ENCODE peak calls at places on chromosomes 1 and 21, in ten cellular contexts. S is IMR-90; P is right lobe of liver; O is SK-N-SH; D is heart right ventricle; Z is CD4-positive, alpha-beta T cell; J is lower lobe of right lung; B is mammary epithelial cell; Q is fibroblast of lung; C is HL-60. K is an unnamed sample.

GRCh38 chr1:35319988-35320713 is 51.6 kb downstream of the ZMYM4 start:
- DNase-seq in S (peak), P (no peak), O (no peak), D (peak), Z (no peak), J (no peak), B (peak), Q (peak), C (no peak), K (no peak)

GRCh38 chr1:200306954-200307754 is 102.7 kb downstream of the ZNF281 start:
- DNase-seq in S (peak), P (no peak), O (peak), D (peak), Z (peak), J (no peak), B (no peak), Q (no peak), C (no peak), K (peak)

GRCh38 chr1:116826818-116827606 is 72.8 kb downstream of the CD2 start:
- DNase-seq in S (peak), P (no peak), O (no peak), D (no peak), Z (peak), J (no peak), B (peak), Q (peak), C (peak), K (no peak)

GRCh38 chr1:233790662-233791371 is 113.7 kb upstream of the SLC35F3 start:
- DNase-seq in S (peak), P (no peak), O (peak), D (peak), Z (no peak), J (no peak), B (peak), Q (peak), C (peak), K (peak)

GRCh38 chr1:64518692-64519481 is 49.0 kb downstream of the CACHD1 start:
- DNase-seq in S (no peak), P (no peak), O (no peak), D (no peak), Z (no peak), J (no peak), B (no peak), Q (no peak), C (no peak), K (no peak)

GRCh38 chr1:194044892-194045291 is 858.5 kb upstream of the B3GALT2 start:
- DNase-seq in S (no peak), P (no peak), O (no peak), D (no peak), Z (no peak), J (no peak), B (no peak), Q (no peak), C (no peak), K (no peak)

GRCh38 chr1:236457775-236458174 is 63.7 kb downstream of the EDARADD start:
- DNase-seq in S (no peak), P (no peak), O (no peak), D (no peak), Z (no peak), J (no peak), B (no peak), Q (no peak), C (no peak), K (no peak)

GRCh38 chr1:111538343-111539035 is 35.1 kb upstream of the ADORA3 start:
- DNase-seq in S (peak), P (no peak), O (no peak), D (no peak), Z (no peak), J (no peak), B (peak), Q (peak), C (no peak), K (no peak)

GRCh38 chr1:180153032-180153431 is 1.6 kb upstream of the QSOX1 start:
- DNase-seq in S (no peak), P (no peak), O (no peak), D (no peak), Z (no peak), J (no peak), B (no peak), Q (no peak), C (no peak), K (no peak)

GRCh38 chr21:45555557-45556301 is 13.5 kb upstream of the SLC19A1 start:
- DNase-seq in S (peak), P (peak), O (peak), D (no peak), Z (peak), J (peak), B (peak), Q (peak), C (no peak), K (peak)

GRCh38 chr1:212608956-212609700 is 567 bp downstream of the ATF3 start:
- DNase-seq in S (no peak), P (peak), O (peak), D (peak), Z (no peak), J (peak), B (no peak), Q (peak), C (no peak), K (peak)

GRCh38 chr1:183079697-183080096 is 56.5 kb downstream of the LAMC1 start:
- DNase-seq in S (no peak), P (no peak), O (no peak), D (no peak), Z (no peak), J (no peak), B (no peak), Q (no peak), C (no peak), K (no peak)

GRCh38 chr1:247328311-247328710 is 3.4 kb downstream of the ZNF496 start:
- DNase-seq in S (no peak), P (no peak), O (no peak), D (no peak), Z (no peak), J (no peak), B (no peak), Q (no peak), C (no peak), K (no peak)

GRCh38 chr21:46004168-46004861 is 22.7 kb downstream of the COL6A1 start:
- DNase-seq in S (no peak), P (no peak), O (no peak), D (no peak), Z (no peak), J (peak), B (no peak), Q (no peak), C (no peak), K (no peak)

GRCh38 chr1:1291611-1292441 is 11.6 kb downstream of the SCNN1D start:
- DNase-seq in S (peak), P (peak), O (peak), D (peak), Z (peak), J (peak), B (peak), Q (peak), C (no peak), K (peak)

GRCh38 chr1:220874201-220874655 is 5.0 kb upstream of the HLX start:
- DNase-seq in S (peak), P (no peak), O (peak), D (peak), Z (no peak), J (no peak), B (no peak), Q (no peak), C (peak), K (peak)

GRCh38 chr1:21638531-21639341 is 30.4 kb downstream of the RAP1GAP start:
- DNase-seq in S (peak), P (no peak), O (no peak), D (no peak), Z (no peak), J (peak), B (peak), Q (peak), C (no peak), K (no peak)
- H3K27ac ChIP-seq in S (no peak), P (no peak), O (no peak), D (peak), Z (no peak), J (peak), B (no peak), Q (no peak), C (no peak), K (no peak)

GRCh38 chr1:43522431-43522775 is 8.3 kb upstream of the PTPRF start:
- DNase-seq in S (no peak), P (no peak), O (no peak), D (no peak), Z (no peak), J (no peak), B (no peak), Q (no peak), C (no peak), K (no peak)
- H3K27ac ChIP-seq in S (no peak), P (no peak), O (no peak), D (no peak), Z (no peak), J (no peak), B (no peak), Q (no peak), C (no peak), K (no peak)

GRCh38 chr21:31205412-31205811 is 138.6 kb downstream of the TIAM1 start:
- DNase-seq in S (no peak), P (no peak), O (no peak), D (no peak), Z (no peak), J (no peak), B (no peak), Q (no peak), C (no peak), K (no peak)
- H3K27ac ChIP-seq in S (no peak), P (no peak), O (no peak), D (no peak), Z (no peak), J (no peak), B (no peak), Q (no peak), C (no peak), K (no peak)

DNA sequence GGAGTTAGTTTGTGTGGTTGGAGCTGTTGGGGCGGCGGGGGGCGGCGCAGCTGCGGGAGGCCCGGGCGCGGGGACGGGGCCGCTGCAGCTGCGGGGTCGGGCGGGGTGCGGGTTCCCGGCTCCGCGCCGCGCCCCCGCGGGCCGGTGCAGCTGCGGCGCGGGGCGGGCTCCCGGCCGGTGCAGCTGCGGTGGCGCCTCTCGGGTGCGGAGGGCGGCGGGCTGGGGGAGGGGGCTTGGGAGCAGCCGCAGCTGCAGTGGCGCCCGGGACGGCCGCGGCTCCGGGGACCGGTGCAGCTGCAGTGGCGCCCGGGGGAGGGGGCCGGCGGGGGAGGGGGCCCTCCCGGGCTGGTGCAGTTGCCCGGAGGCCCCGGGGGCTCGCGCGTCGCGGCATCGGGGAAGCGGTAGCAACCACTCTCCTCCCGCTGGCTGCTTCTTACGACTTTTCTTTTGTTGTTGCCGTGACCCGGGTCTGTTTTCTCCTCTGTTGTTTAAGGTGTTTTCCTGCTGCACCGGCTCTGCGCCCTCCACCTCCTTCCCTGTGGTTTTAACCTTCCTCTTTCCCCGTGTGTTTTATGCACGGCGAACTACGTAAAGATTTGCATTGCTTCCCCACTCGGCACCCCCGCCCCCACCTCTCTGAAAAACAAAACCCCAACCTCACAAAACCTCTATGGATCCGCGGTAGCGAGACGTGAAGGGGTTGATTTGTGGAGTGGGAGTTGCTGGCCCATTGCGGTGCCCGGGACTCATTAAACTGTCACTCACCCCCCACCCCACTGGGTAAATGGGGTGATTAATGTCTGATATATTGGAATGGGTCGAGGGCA is 1.7 kb upstream of the ZBTB18 start:
- DNase-seq in S (no peak), P (peak), O (peak), D (peak), Z (peak), J (peak), B (no peak), Q (peak), C (no peak), K (peak)
- H3K27ac ChIP-seq in S (peak), P (peak), O (peak), D (peak), Z (peak), J (peak), B (no peak), Q (no peak), C (peak), K (no peak)

GRCh38 chr1:23809751-23810171 is 9.2 kb upstream of the GALE start:
- DNase-seq in S (peak), P (peak), O (peak), D (peak), Z (peak), J (peak), B (peak), Q (peak), C (peak), K (peak)
- H3K27ac ChIP-seq in S (no peak), P (peak), O (no peak), D (no peak), Z (no peak), J (peak), B (no peak), Q (no peak), C (peak), K (no peak)

GRCh38 chr1:244998717-244999346 is 134.5 kb upstream of the HNRNPU start:
- DNase-seq in S (no peak), P (no peak), O (no peak), D (no peak), Z (no peak), J (no peak), B (no peak), Q (no peak), C (no peak), K (no peak)

GRCh38 chr1:244989813-244990212 is 125.5 kb upstream of the HNRNPU start:
- DNase-seq in S (peak), P (no peak), O (no peak), D (no peak), Z (no peak), J (no peak), B (peak), Q (peak), C (no peak), K (no peak)

GRCh38 chr1:244988521-244988920 is 124.2 kb upstream of the HNRNPU start:
- DNase-seq in S (peak), P (no peak), O (no peak), D (no peak), Z (no peak), J (no peak), B (no peak), Q (no peak), C (no peak), K (no peak)

GRCh38 chr1:244995602-244996400 is 131.5 kb upstream of the HNRNPU start:
- DNase-seq in S (no peak), P (no peak), O (no peak), D (no peak), Z (no peak), J (no peak), B (no peak), Q (no peak), C (no peak), K (no peak)

GRCh38 chr1:244992833-244993232 is 128.5 kb upstream of the HNRNPU start:
- DNase-seq in S (peak), P (no peak), O (no peak), D (no peak), Z (no peak), J (no peak), B (peak), Q (no peak), C (no peak), K (no peak)
- H3K27ac ChIP-seq in S (no peak), P (no peak), O (no peak), D (no peak), Z (no peak), J (no peak), B (no peak), Q (no peak), C (no peak), K (no peak)

GRCh38 chr1:119880063-119880462 is 16.3 kb downstream of the ADAM30 start:
- DNase-seq in S (peak), P (no peak), O (no peak), D (no peak), Z (no peak), J (no peak), B (no peak), Q (no peak), C (no peak), K (no peak)
- H3K27ac ChIP-seq in S (no peak), P (no peak), O (no peak), D (no peak), Z (no peak), J (no peak), B (no peak), Q (no peak), C (no peak), K (no peak)

GRCh38 chr1:147542549-147542857 is 1.2 kb downstream of the BCL9 start:
- DNase-seq in S (no peak), P (no peak), O (no peak), D (no peak), Z (no peak), J (no peak), B (no peak), Q (no peak), C (no peak), K (no peak)
- H3K27ac ChIP-seq in S (no peak), P (no peak), O (no peak), D (peak), Z (peak), J (no peak), B (no peak), Q (no peak), C (no peak), K (peak)